ENCODE peak calls at places on chromosomes 3 and 15, in nine cellular contexts. X, Y, U, J, E, W, V, R and Z are unnamed samples.

GRCh38 chr15:64209680-64210334 is 47.0 kb upstream of the PPIB start:
- DNase-seq in U (no peak), V (no peak), Y (peak; percentile 64), J (no peak), X (no peak), E (peak; percentile 70), W (peak; percentile 47), R (peak; percentile 56), Z (peak; percentile 26)

GRCh38 chr3:62559831-62560445 is 186.6 kb upstream of the FEZF2 start:
- DNase-seq in U (no peak), W (no peak), V (no peak), R (peak; percentile 64), Y (peak; percentile 22), X (no peak), E (no peak), J (no peak), Z (no peak)

GRCh38 chr3:118213892-118214291 is 820.8 kb downstream of the IGSF11 start:
- DNase-seq in V (no peak), W (no peak), E (no peak), Y (no peak), J (no peak), U (no peak), X (no peak), R (no peak), Z (no peak)

GRCh38 chr3:156483961-156484787 is 70.7 kb downstream of the SSR3 start:
- DNase-seq in V (peak; percentile 42), U (no peak), X (peak; percentile 7), Y (no peak), R (peak; percentile 72), E (peak; percentile 79), W (peak; percentile 18), J (no peak), Z (no peak)

GRCh38 chr3:194069421-194070219 is 66.3 kb upstream of the HES1 start:
- DNase-seq in E (peak; percentile 25), X (no peak), J (no peak), R (peak; percentile 35), Y (no peak), W (no peak), U (no peak), V (no peak), Z (peak; percentile 29)

GRCh38 chr3:142968319-142968718 is 4.8 kb upstream of the PAQR9 start:
- DNase-seq in J (no peak), U (no peak), R (no peak), Y (no peak), E (no peak), W (no peak), V (no peak), X (no peak), Z (no peak)

GRCh38 chr3:45864760-45865567 is 21.4 kb upstream of the CCR9 start:
- DNase-seq in R (no peak), J (no peak), Y (no peak), U (no peak), E (no peak), X (no peak), W (no peak), V (no peak), Z (no peak)

GRCh38 chr15:96338772-96339661 is 8.5 kb downstream of the NR2F2 start:
- DNase-seq in R (no peak), E (peak; percentile 37), U (no peak), J (no peak), X (no peak), Y (no peak), W (no peak), V (no peak), Z (no peak)

GRCh38 chr3:39491733-39492350 is 24.4 kb downstream of the MOBP start:
- DNase-seq in J (no peak), W (no peak), R (no peak), V (no peak), Y (no peak), X (no peak), U (no peak), E (no peak), Z (no peak)

GRCh38 chr3:88987786-88988185 is 119.6 kb upstream of the EPHA3 start:
- DNase-seq in R (no peak), Y (no peak), X (no peak), J (no peak), U (no peak), E (no peak), V (no peak), W (no peak), Z (no peak)

GRCh38 chr15:80526556-80527340 is 122.6 kb downstream of the ARNT2 start:
- DNase-seq in X (no peak), E (no peak), R (no peak), Y (no peak), J (no peak), V (no peak), U (peak; percentile 61), W (no peak), Z (no peak)

GRCh38 chr3:47469616-47470015 is 6.1 kb downstream of the SCAP start:
- DNase-seq in R (peak; percentile 70), E (no peak), V (no peak), X (no peak), U (no peak), J (no peak), W (no peak), Y (no peak), Z (no peak)

GRCh38 chr15:87817553-87817952 is 439.0 kb downstream of the NTRK3 start:
- DNase-seq in J (no peak), U (no peak), X (no peak), R (peak; percentile 19), W (no peak), E (no peak), Y (no peak), V (no peak), Z (no peak)

GRCh38 chr3:183641875-183642274 is 6.5 kb downstream of the KLHL24 start:
- DNase-seq in U (no peak), V (no peak), Y (no peak), X (no peak), W (no peak), R (no peak), J (no peak), E (no peak), Z (no peak)

GRCh38 chr15:61038387-61038786 is 190.7 kb downstream of the RORA start:
- DNase-seq in W (no peak), J (no peak), E (peak; percentile 28), X (peak; percentile 11), Y (peak; percentile 12), V (no peak), R (no peak), U (no peak), Z (peak; percentile 16)

GRCh38 chr15:79923068-79923514 is 26.3 kb upstream of the MTHFS start:
- DNase-seq in W (no peak), E (peak; percentile 57), R (peak; percentile 10), V (peak; percentile 56), J (peak; percentile 83), U (peak; percentile 75), X (peak; percentile 74), Y (peak; percentile 69), Z (no peak)

GRCh38 chr15:41794081-41794480 is 19.8 kb downstream of the MAPKBP1 start:
- DNase-seq in J (no peak), W (no peak), U (no peak), E (no peak), V (no peak), R (no peak), X (no peak), Y (no peak), Z (no peak)

GRCh38 chr3:99321261-99321660 is 317.1 kb upstream of the COL8A1 start:
- DNase-seq in Y (no peak), U (no peak), V (no peak), X (no peak), J (no peak), E (no peak), R (no peak), W (no peak), Z (no peak)

GRCh38 chr3:131831608-131832007 is 203.2 kb downstream of the CPNE4 start:
- DNase-seq in X (no peak), V (no peak), E (no peak), R (no peak), U (no peak), Y (no peak), W (no peak), J (no peak), Z (no peak)

GRCh38 chr3:53680026-53680425 is 166.2 kb downstream of the CHDH start:
- DNase-seq in W (no peak), U (peak; percentile 57), Y (no peak), X (no peak), V (no peak), E (no peak), J (no peak), R (no peak), Z (peak; percentile 45)

GRCh38 chr3:191499307-191500125 is 38.6 kb downstream of the PYDC2 start:
- DNase-seq in X (peak; percentile 71), Y (no peak), W (no peak), E (peak; percentile 81), R (peak; percentile 47), J (no peak), V (no peak), U (no peak), Z (peak; percentile 46)

GRCh38 chr3:9512456-9513045 is 41.1 kb downstream of the LHFPL4 start:
- DNase-seq in E (no peak), V (no peak), X (no peak), R (no peak), Y (peak; percentile 17), U (no peak), J (no peak), W (no peak), Z (no peak)

GRCh38 chr15:39584662-39585393 is 3.9 kb downstream of the THBS1 start:
- DNase-seq in W (no peak), Y (no peak), E (no peak), X (no peak), R (no peak), U (no peak), J (no peak), V (no peak), Z (no peak)

GRCh38 chr3:97938444-97938843 is 33.8 kb downstream of the RIOX2 start:
- DNase-seq in J (no peak), R (no peak), X (no peak), W (no peak), Y (no peak), V (no peak), U (no peak), E (no peak), Z (no peak)

GRCh38 chr15:77013786-77014136 is 18.8 kb downstream of the PSTPIP1 start:
- DNase-seq in E (no peak), W (no peak), Y (no peak), R (no peak), J (no peak), V (peak; percentile 84), X (no peak), U (no peak), Z (no peak)

GRCh38 chr3:77931272-77932009 is 891.5 kb downstream of the ROBO2 start:
- DNase-seq in R (no peak), Y (no peak), E (no peak), U (no peak), V (no peak), W (no peak), X (no peak), J (no peak), Z (peak; percentile 1)

GRCh38 chr3:49607796-49608195 is 53.5 kb downstream of the BSN start:
- DNase-seq in W (no peak), R (no peak), Y (no peak), J (no peak), U (no peak), V (no peak), X (no peak), E (no peak), Z (no peak)

GRCh38 chr15:79820820-79821219 is 76.0 kb downstream of the MTHFS start:
- DNase-seq in X (no peak), Y (no peak), E (no peak), U (no peak), V (no peak), J (no peak), R (no peak), W (no peak), Z (no peak)

GRCh38 chr15:82058026-82058425 is 12.2 kb upstream of the MEX3B start:
- DNase-seq in J (no peak), Y (no peak), R (no peak), U (no peak), V (no peak), X (no peak), W (no peak), E (no peak), Z (no peak)

GRCh38 chr3:117565777-117566176 is 856.2 kb downstream of the TUSC7 start:
- DNase-seq in V (no peak), Y (no peak), U (no peak), W (no peak), X (no peak), E (no peak), R (peak; percentile 64), J (no peak), Z (no peak)

GRCh38 chr3:5054098-5054497 is 68.0 kb upstream of the ARL8B start:
- DNase-seq in U (peak; percentile 67), X (no peak), J (no peak), R (no peak), Y (no peak), V (no peak), E (no peak), W (no peak), Z (no peak)